ENCODE peak calls at places on chromosomes 13 and 19, in four cellular contexts. J, U, E and F are unnamed samples.

GRCh38 chr19:6362351-6362801 is 1.0 kb downstream of the CLPP start:
- DNase-seq in J (no peak), U (peak; percentile 26), E (peak; percentile 19), F (peak; percentile 25)

GRCh38 chr19:33052352-33052972 is 12.2 kb downstream of the RHPN2 start:
- DNase-seq in U (peak; percentile 69), J (no peak), E (no peak), F (peak; percentile 77)

GRCh38 chr13:98353750-98354149 is 176.7 kb upstream of the RNF113B start:
- DNase-seq in J (no peak), U (no peak), E (no peak), F (no peak)

GRCh38 chr13:48233886-48234488 is 981 bp downstream of the ITM2B start:
- DNase-seq in J (no peak), U (peak; percentile 78), E (no peak), F (peak; percentile 65)

GRCh38 chr13:21435710-21436151 is 23.4 kb downstream of the ZDHHC20 start:
- DNase-seq in E (peak; percentile 21), J (no peak), U (peak; percentile 94), F (peak; percentile 65)

GRCh38 chr19:58395220-58395978 is at the start of gene RNF225:
- DNase-seq in E (no peak), U (no peak), J (no peak), F (no peak)

GRCh38 chr13:75021151-75021550 is 460.8 kb downstream of the TBC1D4 start:
- DNase-seq in J (no peak), E (no peak), U (no peak), F (no peak)

GRCh38 chr19:49141352-49141751 is 13.8 kb downstream of the HRC start:
- DNase-seq in U (no peak), J (no peak), E (no peak), F (no peak)

GRCh38 chr19:47157455-47158321 is 27.1 kb downstream of the SAE1 start:
- DNase-seq in J (no peak), U (peak; percentile 68), E (no peak), F (peak; percentile 60)

GRCh38 chr19:45151821-45152503 is 8.8 kb downstream of the NKPD1 start:
- DNase-seq in E (no peak), U (peak; percentile 20), J (no peak), F (no peak)

GRCh38 chr19:14091086-14091884 is 734 bp upstream of the SAMD1 start:
- DNase-seq in J (no peak), E (no peak), U (peak; percentile 74), F (peak; percentile 81)

GRCh38 chr13:112333756-112334543 is 42.2 kb upstream of the SPACA7 start:
- DNase-seq in U (peak; percentile 13), J (no peak), E (no peak), F (no peak)

GRCh38 chr19:17405250-17406038 is at the start of gene BST2:
- DNase-seq in U (peak; percentile 31), E (peak; percentile 42), J (no peak), F (peak; percentile 83)

GRCh38 chr19:34350161-34350561 is 14.8 kb upstream of the GPI start:
- DNase-seq in J (no peak), U (peak; percentile 63), E (peak; percentile 49), F (peak; percentile 47)

GRCh38 chr19:42114412-42114811 is 17.8 kb downstream of the POU2F2 start:
- DNase-seq in E (no peak), U (no peak), J (no peak), F (no peak)

DNA sequence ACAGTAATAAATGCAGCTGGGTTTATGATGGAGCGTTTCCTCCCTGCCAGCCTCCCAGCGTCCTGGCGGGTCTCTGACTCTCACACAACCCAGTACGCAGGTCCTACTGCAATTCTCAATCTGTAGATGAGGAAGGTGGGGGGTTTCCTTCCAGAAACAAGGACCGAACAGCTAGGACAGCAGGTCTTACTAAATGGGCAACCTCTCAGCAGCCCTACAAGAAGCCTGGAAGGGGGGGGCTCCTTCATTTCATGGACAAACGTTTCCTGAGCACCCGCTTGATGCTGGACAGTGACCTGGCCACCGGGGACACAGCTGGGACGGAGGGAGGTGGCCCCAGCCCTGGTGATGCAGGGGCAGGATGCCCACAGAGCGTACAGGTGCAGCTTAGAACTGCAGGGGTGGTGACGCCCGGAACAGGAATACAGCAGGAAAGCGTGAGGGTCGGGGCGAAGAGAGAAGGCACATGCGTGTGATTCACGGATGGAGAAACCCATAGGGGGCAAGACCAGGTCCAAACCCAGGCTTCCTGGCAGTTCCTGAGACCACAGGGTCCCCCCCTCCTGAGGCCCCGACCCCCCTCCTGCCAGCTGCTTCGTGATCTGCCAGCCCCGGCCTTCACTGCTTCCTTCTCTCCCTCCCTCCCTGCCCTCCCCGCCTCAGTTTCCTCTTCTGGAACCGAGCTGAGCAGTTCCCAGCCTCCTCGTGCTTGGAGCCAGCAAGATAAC is 732 bp upstream of the C2CD4C start:
- DNase-seq in E (no peak), U (no peak), J (no peak), F (no peak)
- H3K4me3 ChIP-seq in E (peak overlapping the region; percentile 15), U (no peak overlapping the region), J (peak overlapping the region; percentile 52), F (no peak overlapping the region)

GRCh38 chr19:56596676-56597075 is 1.6 kb downstream of the ZNF71 start:
- DNase-seq in U (no peak), E (no peak), J (no peak), F (no peak)
- H3K4me3 ChIP-seq in U (no peak overlapping the region), E (no peak overlapping the region), J (no peak overlapping the region), F (no peak overlapping the region)

GRCh38 chr13:65473199-65473598 is 1756.9 kb downstream of the PCDH9 start:
- DNase-seq in U (no peak), J (no peak), E (no peak), F (no peak)

GRCh38 chr13:65470781-65471180 is 1759.4 kb downstream of the PCDH9 start:
- DNase-seq in E (no peak), J (no peak), U (no peak), F (no peak)

GRCh38 chr13:65472336-65472735 is 1757.8 kb downstream of the PCDH9 start:
- DNase-seq in E (no peak), J (no peak), U (no peak), F (no peak)

GRCh38 chr13:65468628-65469027 is 1761.5 kb downstream of the PCDH9 start:
- DNase-seq in E (no peak), J (no peak), U (no peak), F (no peak)
- H3K4me3 ChIP-seq in E (no peak overlapping the region), J (no peak overlapping the region), U (no peak overlapping the region), F (no peak overlapping the region)

GRCh38 chr19:31285744-31286143 is 63.5 kb downstream of the TSHZ3 start:
- DNase-seq in J (no peak), U (peak; percentile 54), E (no peak), F (no peak)
- H3K4me3 ChIP-seq in J (peak overlapping the region; percentile 27), U (peak overlapping the region; percentile 69), E (no peak overlapping the region), F (no peak overlapping the region)

GRCh38 chr13:44435142-44435982 is 61.7 kb downstream of the SERP2 start:
- DNase-seq in U (peak; percentile 98), E (peak; percentile 87), J (peak; percentile 76), F (peak; percentile 99)
- H3K4me3 ChIP-seq in U (peak overlapping the region; percentile 82), E (peak overlapping the region; percentile 76), J (peak overlapping the region; percentile 75), F (peak overlapping the region; percentile 49)

GRCh38 chr19:55408320-55408836 is 790 bp upstream of the UBE2S start:
- DNase-seq in J (no peak), E (no peak), U (no peak), F (no peak)

GRCh38 chr19:55406091-55406868 is 1.3 kb downstream of the UBE2S start:
- DNase-seq in E (no peak), U (peak; percentile 47), J (no peak), F (no peak)

GRCh38 chr19:55406869-55407624 is 541 bp downstream of the UBE2S start:
- DNase-seq in J (no peak), U (peak; percentile 81), E (peak; percentile 24), F (peak; percentile 27)

GRCh38 chr19:55407625-55408319 is at the start of gene UBE2S:
- DNase-seq in E (peak; percentile 96), U (peak; percentile 100), J (peak; percentile 95), F (peak; percentile 99)

GRCh38 chr19:55405638-55406037 is 1.9 kb downstream of the UBE2S start:
- DNase-seq in J (no peak), E (no peak), U (no peak), F (no peak)
- H3K4me3 ChIP-seq in J (peak overlapping the region; percentile 88), E (no peak overlapping the region), U (peak overlapping the region; percentile 92), F (no peak overlapping the region)